ENCODE peak calls at places on chromosomes 5 and 9, in four cellular contexts. One of them, this sample, is unnamed.

GRCh38 chr5:83567741-83568530 is 96.4 kb downstream of the VCAN start:
- DNase-seq in H1: no peak
- DNase-seq in GM12878: no peak
- DNase-seq in HepG2: peak; percentile 6
- DNase-seq in this sample: no peak

GRCh38 chr5:67465556-67466206 is 269.1 kb upstream of the CD180 start:
- DNase-seq in H1: no peak
- DNase-seq in GM12878: peak; percentile 32
- DNase-seq in HepG2: no peak
- DNase-seq in this sample: no peak

GRCh38 chr9:89380437-89381307 is 62.4 kb downstream of the SECISBP2 start:
- DNase-seq in H1: no peak
- DNase-seq in GM12878: no peak
- DNase-seq in HepG2: no peak
- DNase-seq in this sample: no peak

GRCh38 chr9:114446036-114446435 is 58.3 kb upstream of the AKNA start:
- DNase-seq in H1: no peak
- DNase-seq in GM12878: no peak
- DNase-seq in HepG2: no peak
- DNase-seq in this sample: no peak

GRCh38 chr9:110526426-110526825 is 53.1 kb downstream of the SVEP1 start:
- DNase-seq in H1: no peak
- DNase-seq in GM12878: no peak
- DNase-seq in HepG2: no peak
- DNase-seq in this sample: no peak

GRCh38 chr5:77211013-77211690 is 672 bp downstream of the PDE8B start:
- DNase-seq in H1: peak; percentile 65
- DNase-seq in GM12878: no peak
- DNase-seq in HepG2: no peak
- DNase-seq in this sample: no peak

GRCh38 chr9:130268521-130269131 is 3.1 kb downstream of the HMCN2 start:
- DNase-seq in H1: no peak
- DNase-seq in GM12878: no peak
- DNase-seq in HepG2: no peak
- DNase-seq in this sample: no peak

GRCh38 chr5:67897431-67897830 is 318.1 kb upstream of the PIK3R1 start:
- DNase-seq in H1: no peak
- DNase-seq in GM12878: no peak
- DNase-seq in HepG2: no peak
- DNase-seq in this sample: no peak

GRCh38 chr9:19331877-19332276 is 48.2 kb downstream of the RPS6 start:
- DNase-seq in H1: no peak
- DNase-seq in GM12878: no peak
- DNase-seq in HepG2: no peak
- DNase-seq in this sample: no peak

GRCh38 chr9:95726756-95727155 is 148.7 kb upstream of the ERCC6L2 start:
- DNase-seq in H1: no peak
- DNase-seq in GM12878: no peak
- DNase-seq in HepG2: peak; percentile 48
- DNase-seq in this sample: peak; percentile 27

DNA sequence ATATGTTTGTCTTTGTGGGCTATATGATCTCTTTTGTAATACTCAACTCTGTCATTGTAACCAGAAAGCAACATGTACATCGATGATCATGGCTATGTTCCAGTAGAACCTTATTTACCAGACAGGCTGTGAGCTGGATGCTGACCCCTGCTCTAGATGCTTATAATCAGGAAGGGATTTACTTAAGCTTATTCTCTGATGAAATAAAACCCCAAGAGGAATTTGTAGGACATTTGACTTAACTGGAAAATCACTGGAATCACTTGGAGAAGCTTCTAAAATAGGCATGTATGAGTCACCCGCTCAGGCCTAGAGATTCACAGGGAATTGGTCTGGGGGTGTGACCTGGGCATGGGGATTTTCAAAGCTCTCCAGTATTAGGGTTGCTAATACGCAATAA is 285.8 kb upstream of the ZNF608 start:
- DNase-seq in H1: no peak
- DNase-seq in GM12878: no peak
- DNase-seq in HepG2: no peak
- DNase-seq in this sample: no peak
- TF ChIP-seq YY1 in H1: no peak
- TF ChIP-seq YY1 in GM12878: no peak
- TF ChIP-seq YY1 in HepG2: no peak
- TF ChIP-seq YY1 in this sample: no peak

DNA sequence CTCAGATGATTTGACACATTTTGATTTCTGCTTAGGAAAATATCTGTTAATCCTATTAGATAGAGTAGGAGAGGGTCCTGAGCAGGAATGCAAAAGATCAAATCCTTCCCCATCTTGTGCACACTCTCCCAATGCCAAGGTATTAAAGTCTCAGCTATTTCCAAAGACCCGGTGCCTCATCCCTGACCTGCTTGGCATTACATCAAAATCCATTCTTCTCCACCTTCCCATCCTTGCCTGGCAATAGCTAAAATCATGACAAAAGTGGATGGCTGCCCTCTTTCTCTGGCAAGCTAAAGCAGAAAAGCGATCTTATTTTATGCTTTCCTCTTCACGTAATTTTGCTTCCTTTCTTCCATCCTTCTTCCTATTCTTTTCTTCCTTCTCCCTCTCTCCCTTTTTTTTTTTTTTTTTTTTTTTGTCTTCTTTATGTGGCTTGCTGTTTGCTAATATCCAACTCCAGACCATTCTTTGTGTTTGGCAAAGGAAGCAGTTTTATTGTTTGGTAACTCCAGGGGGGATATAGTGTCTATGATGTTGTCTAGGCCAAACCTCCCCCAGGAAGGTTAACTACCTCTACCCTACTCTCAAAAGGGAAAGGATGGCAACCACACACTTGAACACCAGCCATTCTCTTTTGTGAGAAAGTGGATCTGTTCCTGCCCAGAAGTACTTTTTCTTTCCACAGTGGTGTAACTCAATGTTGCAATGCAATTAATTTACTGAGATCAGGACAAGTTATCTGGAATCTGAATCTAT is 120.8 kb upstream of the TMEM161B start:
- DNase-seq in H1: no peak
- DNase-seq in GM12878: no peak
- DNase-seq in HepG2: no peak
- DNase-seq in this sample: no peak
- TF ChIP-seq SUZ12 in H1: no peak
- TF ChIP-seq SUZ12 in GM12878: no peak
- TF ChIP-seq SUZ12 in HepG2: no peak
- TF ChIP-seq SUZ12 in this sample: no peak

GRCh38 chr5:141421489-141421855 is 621 bp downstream of the PCDHGA11 start:
- DNase-seq in H1: no peak
- DNase-seq in GM12878: no peak
- DNase-seq in HepG2: no peak
- DNase-seq in this sample: no peak

GRCh38 chr5:141427783-141428426 is 2.4 kb upstream of the PCDHGA12 start:
- DNase-seq in H1: peak; percentile 39
- DNase-seq in GM12878: no peak
- DNase-seq in HepG2: no peak
- DNase-seq in this sample: no peak

GRCh38 chr5:141419074-141419880 is 1.6 kb upstream of the PCDHGA11 start:
- DNase-seq in H1: no peak
- DNase-seq in GM12878: no peak
- DNase-seq in HepG2: no peak
- DNase-seq in this sample: no peak

GRCh38 chr5:141420855-141421488 is at the start of gene PCDHGA11:
- DNase-seq in H1: peak; percentile 91
- DNase-seq in GM12878: peak; percentile 37
- DNase-seq in HepG2: no peak
- DNase-seq in this sample: no peak

GRCh38 chr5:141422742-141423291 is 2.0 kb downstream of the PCDHGA11 start:
- DNase-seq in H1: no peak
- DNase-seq in GM12878: no peak
- DNase-seq in HepG2: no peak
- DNase-seq in this sample: no peak
- H3K4me3 ChIP-seq in H1: no peak overlapping the region
- H3K4me3 ChIP-seq in GM12878: no peak overlapping the region
- H3K4me3 ChIP-seq in HepG2: no peak overlapping the region
- H3K4me3 ChIP-seq in this sample: no peak overlapping the region

DNA sequence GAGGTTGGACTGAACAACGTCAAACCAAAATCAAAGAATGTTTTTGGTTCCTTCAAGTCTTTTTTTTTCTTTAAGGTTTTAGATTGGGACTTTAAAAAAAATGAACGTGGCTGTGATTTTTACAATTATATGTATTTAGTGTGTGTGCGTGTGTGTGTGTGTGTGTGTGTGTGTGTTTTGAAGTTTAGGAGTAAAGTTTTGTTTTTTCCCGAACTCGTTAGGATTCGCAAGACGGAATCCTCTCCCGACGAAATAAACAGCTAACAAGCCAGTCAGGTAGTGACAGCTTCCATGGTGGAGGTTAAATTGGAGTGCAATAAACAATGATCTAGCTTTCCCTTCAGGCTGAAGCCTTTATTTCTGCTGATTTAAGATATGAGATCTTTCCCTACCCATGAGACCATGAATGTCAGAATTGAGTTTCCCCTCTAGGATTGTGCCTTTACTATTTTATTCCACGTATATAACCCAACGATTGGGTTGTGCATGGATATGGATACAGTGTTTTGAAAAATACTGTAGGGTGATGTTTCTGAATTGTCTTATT is 1.2 kb downstream of the KIAA1958 start:
- DNase-seq in H1: no peak
- DNase-seq in GM12878: no peak
- DNase-seq in HepG2: no peak
- DNase-seq in this sample: peak; percentile 2
- TF ChIP-seq YY1 in H1: no peak
- TF ChIP-seq YY1 in GM12878: no peak
- TF ChIP-seq YY1 in HepG2: no peak
- TF ChIP-seq YY1 in this sample: no peak

GRCh38 chr5:78611161-78611605 is 37.4 kb downstream of the LHFPL2 start:
- DNase-seq in H1: peak; percentile 70
- DNase-seq in GM12878: no peak
- DNase-seq in HepG2: no peak
- DNase-seq in this sample: peak; percentile 55

GRCh38 chr5:78613756-78614155 is 34.8 kb downstream of the LHFPL2 start:
- DNase-seq in H1: no peak
- DNase-seq in GM12878: no peak
- DNase-seq in HepG2: no peak
- DNase-seq in this sample: no peak

GRCh38 chr5:78613151-78613533 is 35.4 kb downstream of the LHFPL2 start:
- DNase-seq in H1: no peak
- DNase-seq in GM12878: no peak
- DNase-seq in HepG2: no peak
- DNase-seq in this sample: no peak

GRCh38 chr5:78610633-78611032 is 37.9 kb downstream of the LHFPL2 start:
- DNase-seq in H1: no peak
- DNase-seq in GM12878: no peak
- DNase-seq in HepG2: no peak
- DNase-seq in this sample: no peak

GRCh38 chr5:78612227-78613150 is 36.1 kb downstream of the LHFPL2 start:
- DNase-seq in H1: no peak
- DNase-seq in GM12878: no peak
- DNase-seq in HepG2: no peak
- DNase-seq in this sample: no peak
- TF ChIP-seq SUZ12 in H1: no peak
- TF ChIP-seq SUZ12 in GM12878: no peak
- TF ChIP-seq SUZ12 in HepG2: no peak
- TF ChIP-seq SUZ12 in this sample: no peak

GRCh38 chr5:178436326-178436940 is 153.8 kb downstream of the COL23A1 start:
- DNase-seq in H1: peak; percentile 31
- DNase-seq in GM12878: no peak
- DNase-seq in HepG2: no peak
- DNase-seq in this sample: no peak
- H3K4me3 ChIP-seq in H1: no peak overlapping the region
- H3K4me3 ChIP-seq in GM12878: no peak overlapping the region
- H3K4me3 ChIP-seq in HepG2: no peak overlapping the region
- H3K4me3 ChIP-seq in this sample: no peak overlapping the region

DNA sequence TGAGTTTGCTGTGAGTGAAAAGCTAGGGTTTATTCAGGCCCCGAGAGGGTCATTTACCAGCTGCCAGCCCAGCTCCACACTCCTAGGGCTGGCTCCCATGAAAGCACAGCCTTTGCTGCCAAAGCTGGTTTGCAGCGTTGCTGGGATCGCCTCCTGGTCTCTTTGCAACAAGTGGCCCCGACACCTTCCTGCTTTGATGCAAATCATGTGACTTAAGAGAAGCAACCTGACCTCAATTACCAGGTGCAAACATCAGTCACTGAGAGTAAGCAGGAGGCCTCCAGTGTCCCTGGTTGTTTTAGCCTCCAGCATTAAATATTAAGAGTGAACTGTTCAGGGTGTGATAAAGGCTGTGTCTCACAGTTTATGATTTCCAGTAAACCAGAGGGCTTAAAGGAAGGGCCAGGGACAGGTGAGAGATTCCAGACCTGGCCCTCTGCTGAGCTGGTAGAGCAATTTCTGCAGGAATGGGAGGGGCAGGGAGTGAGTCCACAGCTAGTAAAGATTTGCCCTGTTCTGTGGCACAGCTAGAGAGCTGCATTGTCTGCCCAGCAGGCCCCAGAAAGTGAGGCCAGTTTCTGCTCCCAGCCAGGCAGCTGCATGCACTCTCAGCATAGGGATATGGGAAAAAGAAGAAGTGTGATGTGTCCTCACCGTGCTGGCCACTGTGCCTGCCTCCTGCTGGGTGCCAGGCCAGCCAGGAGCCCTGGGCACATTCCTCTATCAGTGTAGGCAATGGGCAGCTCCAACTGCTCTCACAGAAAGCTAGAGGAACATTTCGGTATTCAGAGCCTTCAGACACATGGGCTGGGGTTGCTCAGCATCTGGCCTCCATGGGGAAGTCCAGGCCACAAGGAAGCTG is 58.0 kb downstream of the SLC22A5 start:
- DNase-seq in H1: peak; percentile 43
- DNase-seq in GM12878: no peak
- DNase-seq in HepG2: no peak
- DNase-seq in this sample: no peak
- TF ChIP-seq YY1 in H1: no peak
- TF ChIP-seq YY1 in GM12878: no peak
- TF ChIP-seq YY1 in HepG2: no peak
- TF ChIP-seq YY1 in this sample: no peak

DNA sequence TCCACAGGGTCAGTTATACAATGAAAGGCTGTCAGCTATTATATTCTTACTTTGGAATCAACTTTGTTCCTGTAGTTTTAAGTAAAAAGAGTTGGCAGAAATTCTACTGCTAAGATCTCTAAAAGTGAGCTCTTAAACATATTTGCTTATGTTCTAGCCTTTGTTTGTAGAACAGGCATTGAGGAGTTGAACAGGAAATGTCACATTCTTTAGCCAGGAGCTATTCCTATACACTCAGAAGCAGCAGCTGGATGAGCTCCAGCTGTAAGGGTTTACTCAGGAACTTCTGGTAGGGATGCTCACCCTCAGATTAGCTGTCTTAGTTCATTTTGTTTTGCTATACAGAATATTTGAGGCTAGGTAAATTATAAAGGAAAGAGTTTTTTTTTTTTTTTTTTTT is 22.4 kb upstream of the SPINK14 start:
- DNase-seq in H1: no peak
- DNase-seq in GM12878: no peak
- DNase-seq in HepG2: peak; percentile 77
- DNase-seq in this sample: no peak
- TF ChIP-seq SUZ12 in H1: no peak
- TF ChIP-seq SUZ12 in GM12878: no peak
- TF ChIP-seq SUZ12 in HepG2: no peak
- TF ChIP-seq SUZ12 in this sample: no peak

This sample was measured in NT2/D1.